ENCODE peak calls at places on chromosome 7, in nine cellular contexts. F is CD8-positive, alpha-beta memory T cell; P is EH; W is Calu3; Z is ovary; V is iris pigment epithelial cell; K is H4; O is mucosa of descending colon; E is HT1080. I is an unnamed sample.

GRCh38 chr7:2170576-2171521 is 61.9 kb downstream of the MAD1L1 start:
- DNase-seq in F (no peak), P (no peak), W (no peak), Z (no peak), V (no peak), K (no peak), O (no peak), E (no peak), I (no peak)

GRCh38 chr7:40647719-40648118 is 512.9 kb downstream of the SUGCT start:
- DNase-seq in F (no peak), P (peak), W (no peak), Z (no peak), V (no peak), K (no peak), O (no peak), E (no peak), I (no peak)

GRCh38 chr7:44307301-44307900 is 18.0 kb downstream of the CAMK2B start:
- DNase-seq in F (no peak), P (peak), W (peak), Z (peak), V (peak), K (peak), O (no peak), E (peak), I (no peak)

GRCh38 chr7:73851410-73852338 is 9.3 kb upstream of the TMEM270 start:
- DNase-seq in F (no peak), P (peak), W (peak), Z (no peak), V (peak), K (peak), O (peak), E (peak), I (peak)

GRCh38 chr7:152307902-152308301 is 127.9 kb downstream of the KMT2C start:
- DNase-seq in F (no peak), P (no peak), W (no peak), Z (no peak), V (no peak), K (no peak), O (no peak), E (no peak), I (no peak)

GRCh38 chr7:85184599-85185354 is 2.1 kb downstream of the SEMA3D start:
- DNase-seq in F (no peak), P (peak), W (no peak), Z (peak), V (peak), K (peak), O (peak), E (peak), I (no peak)

GRCh38 chr7:92753614-92754013 is 82.8 kb downstream of the CDK6 start:
- DNase-seq in F (no peak), P (no peak), W (no peak), Z (no peak), V (peak), K (no peak), O (no peak), E (peak), I (no peak)

GRCh38 chr7:116910367-116910766 is 42.9 kb upstream of the ST7 start:
- DNase-seq in F (no peak), P (no peak), W (no peak), Z (no peak), V (no peak), K (no peak), O (no peak), E (no peak), I (no peak)

GRCh38 chr7:7810826-7811225 is 92.4 kb upstream of the RPA3 start:
- DNase-seq in F (no peak), P (no peak), W (no peak), Z (no peak), V (no peak), K (no peak), O (no peak), E (no peak), I (no peak)

GRCh38 chr7:132392713-132393112 is 183.6 kb downstream of the PLXNA4 start:
- DNase-seq in F (no peak), P (no peak), W (no peak), Z (no peak), V (no peak), K (no peak), O (no peak), E (no peak), I (no peak)

GRCh38 chr7:30970594-30971094 is 6.9 kb downstream of the GHRHR start:
- DNase-seq in F (no peak), P (no peak), W (no peak), Z (no peak), V (no peak), K (no peak), O (no peak), E (no peak), I (no peak)

GRCh38 chr7:156156734-156157408 is 344.6 kb upstream of the SHH start:
- DNase-seq in F (no peak), P (no peak), W (peak), Z (no peak), V (peak), K (peak), O (no peak), E (peak), I (peak)

GRCh38 chr7:43869898-43870240 is 552 bp upstream of the MRPS24 start:
- DNase-seq in F (peak), P (peak), W (peak), Z (peak), V (peak), K (peak), O (no peak), E (peak), I (no peak)

GRCh38 chr7:5636446-5636835 is 145.0 kb downstream of the RNF216 start:
- DNase-seq in F (no peak), P (no peak), W (no peak), Z (no peak), V (no peak), K (no peak), O (no peak), E (no peak), I (no peak)

GRCh38 chr7:74498996-74499834 is 45.5 kb downstream of the GTF2IRD1 start:
- DNase-seq in F (no peak), P (no peak), W (no peak), Z (no peak), V (no peak), K (no peak), O (no peak), E (no peak), I (no peak)

GRCh38 chr7:39016609-39017008 is 38.9 kb downstream of the POU6F2 start:
- DNase-seq in F (no peak), P (no peak), W (peak), Z (no peak), V (no peak), K (no peak), O (no peak), E (no peak), I (no peak)

GRCh38 chr7:131604841-131605279 is 48.4 kb upstream of the PODXL start:
- DNase-seq in F (no peak), P (peak), W (no peak), Z (no peak), V (peak), K (no peak), O (no peak), E (peak), I (no peak)

GRCh38 chr7:120436487-120437060 is 163.6 kb downstream of the KCND2 start:
- DNase-seq in F (no peak), P (no peak), W (no peak), Z (no peak), V (no peak), K (no peak), O (no peak), E (no peak), I (peak)

GRCh38 chr7:128264477-128264876 is 23.4 kb downstream of the LEP start:
- DNase-seq in F (no peak), P (no peak), W (no peak), Z (no peak), V (no peak), K (no peak), O (no peak), E (no peak), I (no peak)

GRCh38 chr7:120395526-120396019 is 122.6 kb downstream of the KCND2 start:
- DNase-seq in F (no peak), P (no peak), W (no peak), Z (no peak), V (no peak), K (no peak), O (no peak), E (no peak), I (no peak)

GRCh38 chr7:91653257-91653656 is 227.2 kb downstream of the MTERF1 start:
- DNase-seq in F (no peak), P (no peak), W (no peak), Z (no peak), V (no peak), K (no peak), O (no peak), E (no peak), I (no peak)

GRCh38 chr7:104366390-104366789 is 38.0 kb downstream of the LHFPL3 start:
- DNase-seq in F (no peak), P (no peak), W (no peak), Z (no peak), V (no peak), K (no peak), O (no peak), E (no peak), I (no peak)

GRCh38 chr7:130913721-130914588 is 179.9 kb upstream of the KLF14 start:
- DNase-seq in F (no peak), P (no peak), W (no peak), Z (no peak), V (no peak), K (no peak), O (no peak), E (peak), I (peak)

GRCh38 chr7:150727381-150727780 is 9.8 kb upstream of the GIMAP5 start:
- DNase-seq in F (no peak), P (no peak), W (no peak), Z (no peak), V (no peak), K (no peak), O (no peak), E (no peak), I (no peak)

GRCh38 chr7:130649004-130649790 is 19.4 kb downstream of the COPG2 start:
- DNase-seq in F (no peak), P (peak), W (no peak), Z (no peak), V (peak), K (no peak), O (no peak), E (peak), I (no peak)

GRCh38 chr7:151315038-151315655 is 26.5 kb upstream of the NUB1 start:
- DNase-seq in F (peak), P (peak), W (peak), Z (peak), V (peak), K (peak), O (no peak), E (peak), I (peak)

GRCh38 chr7:37150180-37150579 is 298.5 kb downstream of the ELMO1 start:
- DNase-seq in F (no peak), P (no peak), W (no peak), Z (no peak), V (no peak), K (no peak), O (no peak), E (no peak), I (no peak)

GRCh38 chr7:70574970-70575799 is 556.8 kb upstream of the GALNT17 start:
- DNase-seq in F (no peak), P (peak), W (no peak), Z (no peak), V (peak), K (no peak), O (no peak), E (peak), I (no peak)

GRCh38 chr7:25995893-25996529 is 156.0 kb upstream of the NFE2L3 start:
- DNase-seq in F (no peak), P (no peak), W (peak), Z (no peak), V (no peak), K (no peak), O (no peak), E (no peak), I (no peak)

GRCh38 chr7:91185771-91186170 is 78.5 kb upstream of the FZD1 start:
- DNase-seq in F (no peak), P (peak), W (no peak), Z (no peak), V (no peak), K (no peak), O (no peak), E (peak), I (no peak)